ENCODE peak calls at places on chromosomes 12 and 14, in four cellular contexts. L is Peyer's patch, S is WERI-Rb-1, A is GM23338. X is an unnamed sample.

GRCh38 chr14:51859136-51859535 is 1.3 kb upstream of the GNG2 start:
- DNase-seq in A (no peak), L (no peak), S (no peak), X (no peak)

GRCh38 chr12:115867854-115868253 is 409.6 kb downstream of the MED13L start:
- DNase-seq in S (no peak), A (peak; percentile 40), L (no peak), X (peak; percentile 71)

GRCh38 chr12:45208604-45209487 is 7.0 kb upstream of the ANO6 start:
- DNase-seq in A (no peak), L (no peak), S (no peak), X (no peak)

GRCh38 chr12:104680070-104680469 is 223.3 kb downstream of the CHST11 start:
- DNase-seq in S (peak; percentile 36), A (peak; percentile 70), L (no peak), X (peak; percentile 77)

GRCh38 chr14:22466520-22466919 is 122.5 kb downstream of the DAD1 start:
- DNase-seq in A (no peak), L (no peak), S (no peak), X (no peak)

GRCh38 chr12:75551477-75551876 is 40.1 kb upstream of the KRR1 start:
- DNase-seq in A (no peak), L (no peak), S (no peak), X (no peak)

GRCh38 chr12:6765634-6766581 is at the start of gene PTMS:
- DNase-seq in S (peak; percentile 97), L (peak; percentile 32), A (peak; percentile 94), X (peak; percentile 98)

GRCh38 chr12:80264386-80264785 is 165.0 kb downstream of the OTOGL start:
- DNase-seq in A (no peak), S (no peak), L (no peak), X (no peak)

GRCh38 chr12:107645630-107646333 is 39.8 kb upstream of the PWP1 start:
- DNase-seq in S (no peak), L (no peak), A (peak; percentile 88), X (peak; percentile 92)

GRCh38 chr14:90627478-90627877 is 188.8 kb downstream of the TTC7B start:
- DNase-seq in S (no peak), L (no peak), A (no peak), X (no peak)

GRCh38 chr14:31880935-31881334 is 196.2 kb upstream of the ARHGAP5 start:
- DNase-seq in A (no peak), L (no peak), S (no peak), X (no peak)

GRCh38 chr12:58310828-58311273 is 369.5 kb downstream of the ATP23 start:
- DNase-seq in L (no peak), S (no peak), A (no peak), X (no peak)

GRCh38 chr14:96398921-96399320 is 7.0 kb downstream of the AK7 start:
- DNase-seq in L (no peak), A (no peak), S (no peak), X (no peak)

GRCh38 chr14:99252940-99253868 is 18.8 kb downstream of the BCL11B start:
- DNase-seq in A (no peak), L (no peak), S (no peak), X (no peak)

GRCh38 chr12:109309441-109310246 is 560 bp upstream of the FOXN4 start:
- DNase-seq in S (peak; percentile 44), L (no peak), A (peak; percentile 65), X (no peak)

GRCh38 chr12:84550518-84550917 is 362.1 kb downstream of the SLC6A15 start:
- DNase-seq in A (no peak), S (no peak), L (no peak), X (no peak)

GRCh38 chr12:109842021-109842420 is 8.8 kb upstream of the TRPV4 start:
- DNase-seq in S (no peak), A (no peak), L (no peak), X (peak; percentile 42)

GRCh38 chr12:60830381-60830780 is 1234.6 kb downstream of the SLC16A7 start:
- DNase-seq in A (no peak), L (no peak), S (no peak), X (no peak)

GRCh38 chr12:107778383-107779015 is 4.0 kb downstream of the ASCL4 start:
- DNase-seq in L (no peak), S (no peak), A (no peak), X (no peak)

GRCh38 chr12:111446044-111446581 is 40.4 kb downstream of the SH2B3 start:
- DNase-seq in A (peak; percentile 63), L (peak; percentile 17), S (peak; percentile 81), X (peak; percentile 86)

GRCh38 chr12:114799574-114800487 is 115.9 kb upstream of the TBX3 start:
- DNase-seq in A (no peak), S (no peak), L (peak; percentile 16), X (peak; percentile 81)

GRCh38 chr12:1517007-1517406 is 77.4 kb downstream of the FBXL14 start:
- DNase-seq in A (peak; percentile 81), S (peak; percentile 39), L (no peak), X (peak; percentile 94)

GRCh38 chr14:84095796-84096195 is 1434.1 kb upstream of the FLRT2 start:
- DNase-seq in A (no peak), L (no peak), S (no peak), X (no peak)

GRCh38 chr14:24802236-24802635 is 168.2 kb upstream of the GZMB start:
- DNase-seq in S (no peak), A (peak; percentile 15), L (no peak), X (peak; percentile 58)

GRCh38 chr12:65948320-65949008 is 124.2 kb downstream of the HMGA2 start:
- DNase-seq in A (no peak), L (no peak), S (no peak), X (no peak)

GRCh38 chr12:42686514-42687172 is 97.1 kb upstream of the PRICKLE1 start:
- DNase-seq in A (no peak), L (no peak), S (no peak), X (no peak)

GRCh38 chr12:123153906-123154305 is 3.0 kb upstream of the PITPNM2 start:
- DNase-seq in L (no peak), S (no peak), A (peak; percentile 62), X (peak; percentile 79)

GRCh38 chr12:12305568-12306300 is 38.9 kb upstream of the LRP6 start:
- DNase-seq in A (no peak), L (no peak), S (no peak), X (no peak)

GRCh38 chr14:61523751-61524150 is 171.6 kb upstream of the HIF1A start:
- DNase-seq in A (no peak), S (no peak), L (no peak), X (peak; percentile 3)

GRCh38 chr12:115941362-115941761 is 336.1 kb downstream of the MED13L start:
- DNase-seq in A (no peak), L (no peak), S (no peak), X (peak; percentile 22)

GRCh38 chr12:97127061-97127460 is 220.0 kb downstream of the NEDD1 start:
- DNase-seq in A (no peak), S (no peak), L (no peak), X (no peak)

GRCh38 chr14:20477211-20477876 is 8.1 kb downstream of the PNP start:
- DNase-seq in L (peak; percentile 37), A (no peak), S (no peak), X (no peak)

GRCh38 chr12:16300222-16300621 is 22.7 kb upstream of the SLC15A5 start:
- DNase-seq in S (no peak), A (peak; percentile 40), L (no peak), X (no peak)

GRCh38 chr14:56751471-56751870 is 58.8 kb downstream of the OTX2 start:
- DNase-seq in L (no peak), A (peak; percentile 63), S (peak; percentile 79), X (no peak)

GRCh38 chr14:96177766-96178377 is 26.8 kb upstream of the BDKRB2 start:
- DNase-seq in S (no peak), L (no peak), A (no peak), X (no peak)

GRCh38 chr12:23290627-23291330 is 658.7 kb downstream of the SOX5 start:
- DNase-seq in S (no peak), A (no peak), L (no peak), X (no peak)

GRCh38 chr12:76847260-76847659 is 31.6 kb downstream of the CSRP2 start:
- DNase-seq in A (no peak), S (no peak), L (no peak), X (no peak)

GRCh38 chr14:32940066-32940651 is 1.5 kb downstream of the NPAS3 start:
- DNase-seq in A (peak; percentile 14), L (no peak), S (no peak), X (no peak)

GRCh38 chr12:18250313-18250916 is 10.9 kb upstream of the PIK3C2G start:
- DNase-seq in S (peak; percentile 20), A (peak; percentile 93), L (no peak), X (no peak)

GRCh38 chr12:68614772-68615171 is 4.1 kb downstream of the RAP1B start:
- DNase-seq in S (no peak), L (no peak), A (no peak), X (no peak)
- H3K27ac ChIP-seq in S (no peak overlapping the region), L (no peak overlapping the region), A (no peak overlapping the region), X (no peak overlapping the region)

GRCh38 chr14:64788706-64789105 is 84.5 kb downstream of the PLEKHG3 start:
- DNase-seq in L (no peak), A (no peak), S (no peak), X (no peak)

GRCh38 chr14:64787619-64788018 is 83.4 kb downstream of the PLEKHG3 start:
- DNase-seq in L (no peak), A (no peak), S (no peak), X (no peak)

GRCh38 chr14:64789696-64790095 is 85.5 kb downstream of the PLEKHG3 start:
- DNase-seq in A (no peak), S (no peak), L (no peak), X (no peak)

GRCh38 chr14:64784006-64784405 is 79.8 kb downstream of the PLEKHG3 start:
- DNase-seq in L (no peak), A (no peak), S (no peak), X (no peak)

GRCh38 chr14:64786296-64787149 is 82.3 kb downstream of the PLEKHG3 start:
- DNase-seq in S (no peak), A (no peak), L (no peak), X (no peak)
- H3K27ac ChIP-seq in S (no peak overlapping the region), A (no peak overlapping the region), L (no peak overlapping the region), X (no peak overlapping the region)

DNA sequence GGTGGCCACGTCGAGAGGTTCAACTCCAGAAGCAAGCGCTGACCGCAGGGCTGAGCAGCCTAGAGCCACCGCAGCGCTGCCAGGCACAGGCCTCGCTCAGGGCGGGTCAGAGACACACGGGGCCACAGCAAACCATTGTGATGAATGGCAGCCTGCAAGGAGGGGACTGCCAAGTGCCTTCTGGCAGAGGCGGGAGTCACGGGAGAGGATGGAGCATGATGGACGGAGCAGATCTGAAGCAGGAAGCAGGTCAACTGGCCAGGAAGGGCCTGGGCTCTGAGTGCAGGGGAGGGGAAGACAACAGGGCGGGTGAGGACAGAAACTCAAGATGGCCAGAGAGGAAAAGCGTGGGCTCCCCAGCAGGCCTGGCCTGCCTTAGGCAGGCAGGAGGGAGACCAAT is 49.8 kb downstream of the CDC42BPB start:
- DNase-seq in L (no peak), S (no peak), A (no peak), X (no peak)
- H3K27ac ChIP-seq in L (no peak overlapping the region), S (no peak overlapping the region), A (no peak overlapping the region), X (no peak overlapping the region)

GRCh38 chr14:104897286-104898194 is 27.1 kb upstream of the PLD4 start:
- DNase-seq in S (no peak), L (no peak), A (no peak), X (peak; percentile 40)
- H3K27ac ChIP-seq in S (no peak overlapping the region), L (no peak overlapping the region), A (no peak overlapping the region), X (no peak overlapping the region)

GRCh38 chr14:101521306-101521935 is 39.9 kb upstream of the DIO3 start:
- DNase-seq in S (no peak), L (no peak), A (no peak), X (no peak)
- H3K27ac ChIP-seq in S (no peak overlapping the region), L (no peak overlapping the region), A (no peak overlapping the region), X (no peak overlapping the region)